ENCODE peak calls at places on chromosome 11, in eight cellular contexts. P is Panc1, C is GM12892, A is SK-N-SH, B is HCT116, L is GM12891, Q is sigmoid colon, F is HepG2. H is an unnamed sample.

GRCh38 chr11:8000390-8000789 is 13.3 kb downstream of the EIF3F start:
- DNase-seq in P (no peak), C (no peak), A (no peak), B (no peak), L (no peak), Q (no peak), F (no peak), H (no peak)

GRCh38 chr11:111229604-111230003 is 15.9 kb upstream of the POU2AF2 start:
- DNase-seq in P (no peak), C (no peak), A (no peak), B (no peak), L (no peak), Q (no peak), F (no peak), H (peak)

GRCh38 chr11:35045219-35045819 is 93.7 kb upstream of the CD44 start:
- DNase-seq in P (no peak), C (no peak), A (no peak), B (no peak), L (no peak), Q (no peak), F (peak), H (no peak)

GRCh38 chr11:34249439-34250073 is 108.3 kb downstream of the ABTB2 start:
- DNase-seq in P (no peak), C (no peak), A (no peak), B (no peak), L (no peak), Q (no peak), F (peak), H (no peak)

GRCh38 chr11:368414-369335 is 624 bp upstream of the B4GALNT4 start:
- DNase-seq in P (no peak), C (no peak), A (peak), B (no peak), L (peak), Q (no peak), F (peak), H (no peak)

GRCh38 chr11:65043881-65044501 is 3.0 kb downstream of the SAC3D1 start:
- DNase-seq in P (no peak), C (no peak), A (no peak), B (no peak), L (no peak), Q (peak), F (no peak), H (peak)

GRCh38 chr11:3037041-3037944 is 19.9 kb downstream of the CARS1 start:
- DNase-seq in P (no peak), C (peak), A (peak), B (peak), L (peak), Q (peak), F (peak), H (peak)

GRCh38 chr11:47220401-47220821 is 5.6 kb downstream of the DDB2 start:
- DNase-seq in P (peak), C (no peak), A (no peak), B (no peak), L (no peak), Q (no peak), F (peak), H (no peak)

GRCh38 chr11:125797641-125798040 is 9.7 kb downstream of the PATE3 start:
- DNase-seq in P (no peak), C (no peak), A (no peak), B (no peak), L (no peak), Q (no peak), F (no peak), H (no peak)

GRCh38 chr11:77027275-77027674 is 6.9 kb upstream of the B3GNT6 start:
- DNase-seq in P (no peak), C (no peak), A (no peak), B (no peak), L (no peak), Q (no peak), F (no peak), H (no peak)

GRCh38 chr11:43504316-43504950 is 145.7 kb downstream of the TTC17 start:
- DNase-seq in P (no peak), C (no peak), A (peak), B (peak), L (no peak), Q (no peak), F (peak), H (no peak)

GRCh38 chr11:44831605-44832394 is 105.0 kb downstream of the TSPAN18 start:
- DNase-seq in P (no peak), C (no peak), A (no peak), B (no peak), L (no peak), Q (no peak), F (no peak), H (no peak)

GRCh38 chr11:84673753-84674152 is 953.4 kb downstream of the DLG2 start:
- DNase-seq in P (no peak), C (no peak), A (no peak), B (no peak), L (no peak), Q (no peak), F (no peak), H (no peak)

GRCh38 chr11:116661056-116661455 is 111.7 kb downstream of the BUD13 start:
- DNase-seq in P (no peak), C (no peak), A (no peak), B (no peak), L (no peak), Q (no peak), F (peak), H (no peak)

GRCh38 chr11:19995131-19995530 is 165.1 kb downstream of the DBX1 start:
- DNase-seq in P (no peak), C (no peak), A (no peak), B (peak), L (no peak), Q (no peak), F (peak), H (no peak)

GRCh38 chr11:75313457-75314272 is 37.8 kb downstream of the ARRB1 start:
- DNase-seq in P (no peak), C (no peak), A (no peak), B (no peak), L (no peak), Q (peak), F (no peak), H (no peak)
- TF ChIP-seq POLR2AphosphoS5 in P (no peak), C (no peak), A (no peak), B (no peak), L (no peak), Q (no peak), F (no peak), H (no peak)

GRCh38 chr11:123684601-123685000 is 30.2 kb upstream of the SCN3B start:
- DNase-seq in P (no peak), C (no peak), A (no peak), B (no peak), L (no peak), Q (no peak), F (no peak), H (no peak)

GRCh38 chr11:123678246-123678645 is 23.8 kb upstream of the SCN3B start:
- DNase-seq in P (no peak), C (no peak), A (no peak), B (no peak), L (no peak), Q (no peak), F (no peak), H (no peak)

GRCh38 chr11:123681007-123681406 is 26.6 kb upstream of the SCN3B start:
- DNase-seq in P (no peak), C (no peak), A (no peak), B (no peak), L (no peak), Q (no peak), F (no peak), H (no peak)

GRCh38 chr11:123683616-123684170 is 29.3 kb upstream of the SCN3B start:
- DNase-seq in P (no peak), C (no peak), A (peak), B (no peak), L (no peak), Q (no peak), F (no peak), H (no peak)

GRCh38 chr11:123682976-123683375 is 28.6 kb upstream of the SCN3B start:
- DNase-seq in P (no peak), C (no peak), A (peak), B (no peak), L (no peak), Q (no peak), F (no peak), H (no peak)
- TF ChIP-seq POLR2AphosphoS5 in P (no peak), C (no peak), A (no peak), B (no peak), L (no peak), Q (no peak), F (no peak), H (no peak)

GRCh38 chr11:93727985-93728791 is 13.1 kb downstream of the TAF1D start:
- DNase-seq in P (no peak), C (no peak), A (no peak), B (no peak), L (no peak), Q (no peak), F (no peak), H (no peak)
- TF ChIP-seq POLR2AphosphoS5 in P (peak), C (no peak), A (peak), B (peak), L (no peak), Q (no peak), F (peak), H (peak)

GRCh38 chr11:5968394-5968793 is at the start of gene OR56A5:
- DNase-seq in P (no peak), C (no peak), A (no peak), B (no peak), L (no peak), Q (no peak), F (no peak), H (no peak)
- TF ChIP-seq POLR2AphosphoS5 in P (no peak), C (no peak), A (no peak), B (no peak), L (no peak), Q (no peak), F (no peak), H (no peak)

DNA sequence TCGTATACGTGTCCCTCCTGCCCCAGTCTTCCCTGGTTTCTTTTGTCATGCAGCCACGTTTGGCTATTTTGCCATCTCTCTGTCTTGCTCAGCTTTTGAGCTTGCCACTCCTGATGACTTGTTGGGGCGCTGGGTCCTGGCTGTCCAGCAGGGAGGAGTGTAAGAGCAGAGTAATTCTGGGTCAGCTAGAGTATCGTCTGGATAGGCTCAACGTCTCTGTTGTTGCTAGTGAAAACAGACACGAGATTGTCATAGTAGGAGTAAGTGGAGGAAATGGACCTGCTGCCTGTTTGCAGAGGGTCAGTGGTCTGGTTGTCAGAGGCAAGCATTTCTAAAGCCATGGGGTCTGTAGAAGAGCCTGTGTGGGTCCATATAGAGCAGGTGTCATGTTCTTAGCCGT is 83.0 kb downstream of the PPP6R3 start:
- DNase-seq in P (no peak), C (no peak), A (no peak), B (no peak), L (no peak), Q (no peak), F (no peak), H (no peak)
- TF ChIP-seq POLR2AphosphoS5 in P (no peak), C (no peak), A (no peak), B (no peak), L (no peak), Q (peak), F (no peak), H (no peak)

H was measured in HL-60.